ENCODE peak calls at places on chromosomes 13 and 19, in six cellular contexts. T is T-helper 9 cell; D is thoracic aorta; Q is breast epithelium; W is GM12865; F is stimulated activated naive CD4-positive, alpha-beta T cell treated with Interleukin-2 at 50 U/mL for 16 hours. E is an unnamed sample.

GRCh38 chr19:38263696-38264485 is 482 bp upstream of the SPINT2 start:
- DNase-seq in T (peak), D (peak), Q (peak), W (peak), F (peak), E (peak)

GRCh38 chr19:5054551-5055456 is 85.9 kb downstream of the KDM4B start:
- DNase-seq in T (no peak), D (no peak), Q (no peak), W (no peak), F (no peak), E (no peak)

GRCh38 chr19:47549341-47549768 is 23.6 kb downstream of the ZNF541 start:
- DNase-seq in T (no peak), D (no peak), Q (no peak), W (no peak), F (no peak), E (no peak)

GRCh38 chr13:35478384-35479222 is 2.1 kb upstream of the MAB21L1 start:
- DNase-seq in T (no peak), D (no peak), Q (no peak), W (peak), F (no peak), E (peak)

GRCh38 chr13:110443633-110444225 is 117.8 kb downstream of the RAB20 start:
- DNase-seq in T (no peak), D (no peak), Q (no peak), W (peak), F (no peak), E (no peak)

GRCh38 chr19:55304279-55304978 is 20.6 kb downstream of the BRSK1 start:
- DNase-seq in T (no peak), D (no peak), Q (no peak), W (peak), F (peak), E (peak)

GRCh38 chr19:6498294-6499036 is 3.6 kb downstream of the TUBB4A start:
- DNase-seq in T (no peak), D (no peak), Q (no peak), W (no peak), F (no peak), E (peak)

GRCh38 chr13:28089065-28089464 is 11.3 kb downstream of the FLT3 start:
- DNase-seq in T (no peak), D (no peak), Q (no peak), W (peak), F (no peak), E (no peak)

GRCh38 chr19:10797541-10798256 is 38.3 kb downstream of the TMED1 start:
- DNase-seq in T (peak), D (no peak), Q (no peak), W (peak), F (peak), E (peak)

GRCh38 chr13:76965759-76966421 is 17.6 kb downstream of the ACOD1 start:
- DNase-seq in T (no peak), D (no peak), Q (no peak), W (no peak), F (no peak), E (no peak)

GRCh38 chr19:48490980-48491792 is 20.4 kb downstream of the LMTK3 start:
- DNase-seq in T (peak), D (no peak), Q (peak), W (peak), F (peak), E (peak)

GRCh38 chr13:23289917-23290357 is 109.2 kb downstream of the SGCG start:
- DNase-seq in T (no peak), D (no peak), Q (no peak), W (no peak), F (no peak), E (no peak)

GRCh38 chr13:42041017-42041683 is 7.3 kb upstream of the DGKH start:
- DNase-seq in T (peak), D (no peak), Q (peak), W (peak), F (peak), E (peak)

GRCh38 chr19:16088351-16088984 is 12.2 kb downstream of the TPM4 start:
- DNase-seq in T (no peak), D (no peak), Q (no peak), W (no peak), F (no peak), E (no peak)

GRCh38 chr19:4208385-4209094 is 20.8 kb upstream of the EBI3 start:
- DNase-seq in T (no peak), D (no peak), Q (no peak), W (no peak), F (no peak), E (peak)

GRCh38 chr13:91630916-91631315 is 232.5 kb downstream of the GPC5 start:
- DNase-seq in T (no peak), D (no peak), Q (no peak), W (no peak), F (no peak), E (no peak)

GRCh38 chr13:98429531-98429930 is 147.4 kb downstream of the STK24 start:
- DNase-seq in T (no peak), D (no peak), Q (no peak), W (no peak), F (no peak), E (no peak)